ENCODE peak calls at places on chromosomes 13 and 19, in seven cellular contexts. C, B, X, K, A, Q and E are unnamed samples.

GRCh38 chr19:28009696-28010095 is 1203.3 kb downstream of the UQCRFS1 start:
- DNase-seq in K (no peak), C (no peak), B (no peak), A (no peak), Q (no peak), X (no peak), E (no peak)

GRCh38 chr13:34894756-34895155 is 47.3 kb upstream of the NBEA start:
- DNase-seq in A (no peak), K (no peak), X (no peak), C (no peak), B (no peak), Q (no peak), E (no peak)

GRCh38 chr19:18832331-18833140 is 777 bp downstream of the UPF1 start:
- DNase-seq in Q (no peak), B (peak), K (no peak), C (no peak), A (no peak), X (no peak), E (no peak)

GRCh38 chr19:1250374-1251232 is 2.2 kb downstream of the MIDN start:
- DNase-seq in B (peak), X (no peak), K (no peak), A (no peak), C (no peak), Q (peak), E (no peak)

GRCh38 chr19:34687348-34687747 is 9.9 kb downstream of the ZNF302 start:
- DNase-seq in B (no peak), A (no peak), C (no peak), X (no peak), K (no peak), Q (no peak), E (no peak)

GRCh38 chr19:39867952-39868351 is 21.8 kb upstream of the FBL start:
- DNase-seq in K (no peak), Q (no peak), C (no peak), B (no peak), A (no peak), X (no peak), E (no peak)

GRCh38 chr13:86856996-86857395 is 814.2 kb upstream of the SLITRK5 start:
- DNase-seq in K (no peak), Q (no peak), B (no peak), A (no peak), C (no peak), X (no peak), E (no peak)

GRCh38 chr13:80979035-80979641 is 638.2 kb upstream of the SPRY2 start:
- DNase-seq in K (peak), A (no peak), X (no peak), Q (peak), B (peak), C (no peak), E (peak)

GRCh38 chr13:55761986-55762385 is 1378.7 kb upstream of the PRR20A start:
- DNase-seq in Q (no peak), X (no peak), C (no peak), B (no peak), K (no peak), A (no peak), E (no peak)

GRCh38 chr13:108915095-108915633 is 285.8 kb downstream of the MYO16 start:
- DNase-seq in A (no peak), B (no peak), C (no peak), X (peak), K (no peak), Q (no peak), E (peak)

GRCh38 chr13:77874406-77874805 is 44.2 kb downstream of the EDNRB start:
- DNase-seq in B (no peak), K (no peak), X (no peak), Q (no peak), A (no peak), C (no peak), E (no peak)

GRCh38 chr13:78177306-78177705 is 258.7 kb upstream of the EDNRB start:
- DNase-seq in A (no peak), B (no peak), X (no peak), K (no peak), Q (no peak), C (no peak), E (no peak)

GRCh38 chr13:41611385-41611784 is 154.0 kb downstream of the RGCC start:
- DNase-seq in B (no peak), Q (no peak), C (no peak), X (no peak), K (no peak), A (no peak), E (no peak)

GRCh38 chr19:29577662-29577963 is 28.5 kb upstream of the POP4 start:
- DNase-seq in K (no peak), X (no peak), Q (no peak), B (no peak), A (no peak), C (no peak), E (no peak)

GRCh38 chr13:44815507-44816074 is 173.7 kb downstream of the NUFIP1 start:
- DNase-seq in A (no peak), B (peak), C (no peak), X (no peak), K (peak), Q (no peak), E (no peak)

GRCh38 chr13:59677966-59678814 is 485.5 kb downstream of the DIAPH3 start:
- DNase-seq in Q (no peak), X (peak), A (no peak), B (no peak), C (no peak), K (no peak), E (peak)

GRCh38 chr19:5038631-5039271 is 69.8 kb downstream of the KDM4B start:
- DNase-seq in K (no peak), B (peak), X (no peak), C (no peak), A (no peak), Q (no peak), E (no peak)

GRCh38 chr19:47093841-47094240 is 19.7 kb downstream of the ZC3H4 start:
- DNase-seq in C (no peak), K (no peak), A (no peak), X (no peak), B (peak), Q (no peak), E (no peak)

GRCh38 chr19:51440052-51440451 is 18.2 kb downstream of the SIGLEC8 start:
- DNase-seq in Q (no peak), B (no peak), C (no peak), X (no peak), A (no peak), K (peak), E (no peak)

GRCh38 chr13:92827503-92827902 is 399.1 kb upstream of the GPC6 start:
- DNase-seq in C (no peak), X (no peak), Q (no peak), B (no peak), A (no peak), K (no peak), E (no peak)

GRCh38 chr13:98879965-98880364 is 97.9 kb downstream of the DOCK9 start:
- DNase-seq in Q (no peak), A (no peak), X (no peak), K (no peak), C (no peak), B (no peak), E (no peak)

GRCh38 chr13:26425439-26426358 is 131.8 kb upstream of the WASF3 start:
- DNase-seq in B (no peak), Q (no peak), X (peak), C (no peak), K (no peak), A (no peak), E (no peak)

GRCh38 chr19:51365211-51366049 is 758 bp downstream of the ETFB start:
- DNase-seq in X (no peak), C (no peak), K (peak), B (no peak), Q (no peak), A (no peak), E (no peak)

GRCh38 chr19:37251308-37252229 is 33.6 kb downstream of the ZNF383 start:
- DNase-seq in C (peak), K (peak), B (peak), Q (no peak), A (no peak), X (peak), E (peak)

GRCh38 chr19:17525141-17525540 is 13.7 kb downstream of the PGLS start:
- DNase-seq in Q (no peak), C (no peak), K (no peak), B (no peak), A (no peak), X (no peak), E (no peak)

GRCh38 chr19:18496167-18496979 is 25.5 kb downstream of the ELL start:
- DNase-seq in X (peak), K (no peak), Q (peak), B (peak), C (peak), A (peak), E (no peak)

GRCh38 chr19:12015015-12015752 is 20.3 kb downstream of the ZNF433 start:
- DNase-seq in Q (no peak), C (no peak), K (no peak), A (no peak), X (no peak), B (no peak), E (no peak)

GRCh38 chr13:61654501-61654900 is 238.9 kb upstream of the PCDH20 start:
- DNase-seq in B (no peak), X (no peak), K (no peak), A (no peak), Q (no peak), C (no peak), E (no peak)

GRCh38 chr19:12095111-12095790 is 30.7 kb downstream of the ZNF844 start:
- DNase-seq in C (no peak), B (no peak), Q (no peak), X (no peak), K (no peak), A (no peak), E (no peak)

GRCh38 chr13:100887729-100888151 is 213.1 kb upstream of the TMTC4 start:
- DNase-seq in Q (no peak), K (no peak), B (no peak), A (no peak), X (no peak), C (no peak), E (no peak)

GRCh38 chr13:30421093-30422055 is 919 bp upstream of the UBE2L5 start:
- DNase-seq in Q (peak), X (no peak), B (peak), K (peak), C (no peak), A (no peak), E (no peak)

GRCh38 chr13:94154362-94154761 is 325.1 kb downstream of the DCT start:
- DNase-seq in Q (no peak), A (no peak), X (no peak), C (no peak), B (no peak), K (peak), E (no peak)

GRCh38 chr13:40503026-40503425 is 163.4 kb downstream of the FOXO1 start:
- DNase-seq in K (no peak), Q (no peak), B (no peak), A (no peak), X (no peak), C (no peak), E (no peak)

GRCh38 chr13:63163903-63164302 is 1748.3 kb upstream of the PCDH20 start:
- DNase-seq in B (no peak), K (no peak), A (no peak), C (no peak), Q (no peak), X (no peak), E (no peak)

GRCh38 chr13:99467764-99468163 is 33.5 kb upstream of the TM9SF2 start:
- DNase-seq in B (no peak), X (no peak), A (no peak), C (no peak), K (no peak), Q (no peak), E (no peak)

GRCh38 chr13:26678796-26679195 is 81.8 kb downstream of the GPR12 start:
- DNase-seq in Q (no peak), C (no peak), X (no peak), K (no peak), B (no peak), A (no peak), E (no peak)

GRCh38 chr13:113291997-113292862 is 4.8 kb upstream of the LAMP1 start:
- DNase-seq in X (no peak), K (no peak), B (peak), A (peak), C (no peak), Q (no peak), E (no peak)

GRCh38 chr19:50759886-50760285 is 10.4 kb upstream of the GPR32 start:
- DNase-seq in Q (no peak), C (no peak), B (no peak), X (no peak), K (no peak), A (no peak), E (no peak)

GRCh38 chr19:6825076-6825774 is 52.7 kb downstream of the VAV1 start:
- DNase-seq in C (no peak), A (no peak), Q (no peak), K (no peak), X (no peak), B (no peak), E (no peak)